ENCODE peak calls at places on chromosomes 12 and 14, in five cellular contexts. O is GM20000, E is HFF-Myc, T is A549, B is thoracic aorta. K is an unnamed sample.

GRCh38 chr12:13968281-13968680 is 13.1 kb downstream of the GRIN2B start:
- DNase-seq in O (no peak), E (no peak), T (no peak), B (no peak), K (no peak)

GRCh38 chr12:130335517-130336392 is 1.9 kb upstream of the PIWIL1 start:
- DNase-seq in O (peak), E (peak), T (peak), B (no peak), K (peak)

GRCh38 chr14:72781476-72782181 is 112.3 kb downstream of the DPF3 start:
- DNase-seq in O (no peak), E (no peak), T (peak), B (no peak), K (no peak)

GRCh38 chr12:31353730-31354708 is 28.1 kb upstream of the SINHCAF start:
- DNase-seq in O (no peak), E (no peak), T (no peak), B (no peak), K (no peak)

GRCh38 chr12:65300679-65301349 is 22.3 kb downstream of the MSRB3 start:
- DNase-seq in O (no peak), E (no peak), T (peak), B (no peak), K (no peak)

GRCh38 chr12:132475304-132476037 is 14.5 kb upstream of the FBRSL1 start:
- DNase-seq in O (no peak), E (no peak), T (no peak), B (no peak), K (no peak)

GRCh38 chr12:69254046-69254445 is 14.7 kb downstream of the CPSF6 start:
- DNase-seq in O (peak), E (no peak), T (peak), B (no peak), K (no peak)

GRCh38 chr12:108350511-108350910 is 11.4 kb upstream of the CMKLR1 start:
- DNase-seq in O (no peak), E (no peak), T (no peak), B (no peak), K (no peak)

GRCh38 chr14:55938249-55938791 is 179.9 kb upstream of the PELI2 start:
- DNase-seq in O (no peak), E (peak), T (no peak), B (no peak), K (no peak)

GRCh38 chr12:13472690-13473089 is 276.2 kb downstream of the EMP1 start:
- DNase-seq in O (peak), E (no peak), T (no peak), B (no peak), K (no peak)

GRCh38 chr12:69553626-69554248 is 31.5 kb upstream of the CCT2 start:
- DNase-seq in O (peak), E (no peak), T (no peak), B (no peak), K (no peak)

GRCh38 chr12:80937391-80938238 is at the start of gene LIN7A:
- DNase-seq in O (peak), E (no peak), T (peak), B (no peak), K (no peak)

GRCh38 chr12:91215940-91216454 is 33.4 kb upstream of the DCN start:
- DNase-seq in O (no peak), E (no peak), T (no peak), B (no peak), K (no peak)

GRCh38 chr12:3130053-3130805 is 53.0 kb downstream of the TSPAN9 start:
- DNase-seq in O (no peak), E (no peak), T (no peak), B (no peak), K (no peak)

GRCh38 chr12:124581299-124581698 is 13.9 kb upstream of the NCOR2 start:
- DNase-seq in O (no peak), E (no peak), T (no peak), B (no peak), K (no peak)

GRCh38 chr14:66196670-66197069 is 289.5 kb upstream of the CCDC196 start:
- DNase-seq in O (no peak), E (no peak), T (no peak), B (no peak), K (no peak)

GRCh38 chr12:130715996-130716917 is at the start of gene RIMBP2:
- DNase-seq in O (no peak), E (no peak), T (no peak), B (no peak), K (no peak)

GRCh38 chr14:54343276-54344121 is 53.3 kb upstream of the CDKN3 start:
- DNase-seq in O (no peak), E (peak), T (no peak), B (no peak), K (no peak)

GRCh38 chr12:62537544-62537943 is 70.9 kb downstream of the MON2 start:
- DNase-seq in O (no peak), E (no peak), T (no peak), B (no peak), K (no peak)

GRCh38 chr12:75766263-75767160 is 255.1 kb upstream of the KRR1 start:
- DNase-seq in O (no peak), E (no peak), T (peak), B (no peak), K (no peak)

GRCh38 chr12:28698541-28698940 is 450.5 kb upstream of the FAR2 start:
- DNase-seq in O (no peak), E (no peak), T (no peak), B (no peak), K (no peak)

GRCh38 chr14:75306917-75307699 is 28.5 kb downstream of the FOS start:
- DNase-seq in O (peak), E (no peak), T (peak), B (no peak), K (no peak)

GRCh38 chr12:75933136-75933535 is 98.4 kb downstream of the PHLDA1 start:
- DNase-seq in O (no peak), E (no peak), T (peak), B (no peak), K (no peak)

GRCh38 chr12:53221203-53222076 is 10.6 kb downstream of the RARG start:
- DNase-seq in O (peak), E (no peak), T (peak), B (no peak), K (no peak)

GRCh38 chr14:95597784-95598204 is 62.9 kb downstream of the GLRX5 start:
- DNase-seq in O (peak), E (peak), T (no peak), B (no peak), K (no peak)

GRCh38 chr12:110015132-110015531 is 15.9 kb downstream of the ANKRD13A start:
- DNase-seq in O (no peak), E (no peak), T (no peak), B (no peak), K (no peak)

GRCh38 chr14:74413622-74414021 is 12.4 kb downstream of the SYNDIG1L start:
- DNase-seq in O (no peak), E (no peak), T (no peak), B (no peak), K (no peak)

GRCh38 chr12:92619730-92620684 is 82.8 kb upstream of the PLEKHG7 start:
- DNase-seq in O (no peak), E (no peak), T (no peak), B (no peak), K (no peak)

GRCh38 chr12:224330-224729 is 10.4 kb upstream of the SLC6A12 start:
- DNase-seq in O (no peak), E (no peak), T (no peak), B (no peak), K (no peak)

GRCh38 chr12:41008472-41008871 is 179.6 kb upstream of the PDZRN4 start:
- DNase-seq in O (no peak), E (no peak), T (no peak), B (no peak), K (no peak)

GRCh38 chr12:27505771-27506170 is 18.2 kb upstream of the PPFIBP1 start:
- DNase-seq in O (no peak), E (no peak), T (no peak), B (no peak), K (no peak)

GRCh38 chr12:79366374-79366773 is 324.4 kb downstream of the PAWR start:
- DNase-seq in O (no peak), E (no peak), T (no peak), B (no peak), K (no peak)

GRCh38 chr12:94326727-94327126 is 132.9 kb downstream of the CEP83 start:
- DNase-seq in O (no peak), E (peak), T (no peak), B (no peak), K (no peak)

GRCh38 chr12:94326234-94326633 is 133.4 kb downstream of the CEP83 start:
- DNase-seq in O (no peak), E (no peak), T (no peak), B (no peak), K (no peak)

GRCh38 chr12:94327819-94328218 is 131.8 kb downstream of the CEP83 start:
- DNase-seq in O (no peak), E (no peak), T (no peak), B (no peak), K (no peak)

DNA sequence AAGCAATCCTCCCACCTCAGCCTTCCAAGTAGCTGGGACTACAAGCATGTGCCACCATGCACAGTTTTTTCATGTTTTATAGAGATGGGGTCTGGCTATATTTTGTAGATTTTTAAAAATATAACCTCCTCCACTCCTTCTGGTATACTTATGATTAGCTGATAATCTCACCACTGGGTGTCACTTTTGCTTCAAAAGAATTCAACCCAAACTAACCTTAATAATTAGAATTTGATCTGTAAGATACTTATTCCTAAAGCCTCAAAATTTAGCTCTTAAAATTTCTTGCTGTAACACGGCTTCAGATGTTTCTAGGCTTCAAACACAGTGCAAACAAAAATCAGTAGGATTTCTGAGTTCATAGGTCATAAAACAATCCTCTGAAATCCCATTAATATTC is 130.3 kb downstream of the CEP83 start:
- DNase-seq in O (no peak), E (no peak), T (no peak), B (no peak), K (no peak)
- TF ChIP-seq CTCF in O (no peak), E (no peak), T (peak), B (no peak), K (peak)

GRCh38 chr14:69803753-69804152 is 6.7 kb upstream of the SLC10A1 start:
- DNase-seq in O (no peak), E (no peak), T (peak), B (no peak), K (no peak)
- TF ChIP-seq CTCF in O (no peak), E (no peak), T (no peak), B (no peak), K (no peak)

GRCh38 chr12:45743247-45743646 is 13.7 kb downstream of the ARID2 start:
- DNase-seq in O (no peak), E (no peak), T (no peak), B (no peak), K (no peak)
- TF ChIP-seq CTCF in O (no peak), E (no peak), T (no peak), B (no peak), K (no peak)

GRCh38 chr14:90193925-90194324 is 62.4 kb upstream of the PSMC1 start:
- DNase-seq in O (no peak), E (no peak), T (no peak), B (no peak), K (no peak)
- TF ChIP-seq CTCF in O (peak), E (peak), T (peak), B (no peak), K (peak)

GRCh38 chr14:68862954-68863594 is 70.2 kb upstream of the ZFP36L1 start:
- DNase-seq in O (peak), E (peak), T (peak), B (no peak), K (peak)
- TF ChIP-seq CTCF in O (peak), E (peak), T (peak), B (peak), K (peak)

DNA sequence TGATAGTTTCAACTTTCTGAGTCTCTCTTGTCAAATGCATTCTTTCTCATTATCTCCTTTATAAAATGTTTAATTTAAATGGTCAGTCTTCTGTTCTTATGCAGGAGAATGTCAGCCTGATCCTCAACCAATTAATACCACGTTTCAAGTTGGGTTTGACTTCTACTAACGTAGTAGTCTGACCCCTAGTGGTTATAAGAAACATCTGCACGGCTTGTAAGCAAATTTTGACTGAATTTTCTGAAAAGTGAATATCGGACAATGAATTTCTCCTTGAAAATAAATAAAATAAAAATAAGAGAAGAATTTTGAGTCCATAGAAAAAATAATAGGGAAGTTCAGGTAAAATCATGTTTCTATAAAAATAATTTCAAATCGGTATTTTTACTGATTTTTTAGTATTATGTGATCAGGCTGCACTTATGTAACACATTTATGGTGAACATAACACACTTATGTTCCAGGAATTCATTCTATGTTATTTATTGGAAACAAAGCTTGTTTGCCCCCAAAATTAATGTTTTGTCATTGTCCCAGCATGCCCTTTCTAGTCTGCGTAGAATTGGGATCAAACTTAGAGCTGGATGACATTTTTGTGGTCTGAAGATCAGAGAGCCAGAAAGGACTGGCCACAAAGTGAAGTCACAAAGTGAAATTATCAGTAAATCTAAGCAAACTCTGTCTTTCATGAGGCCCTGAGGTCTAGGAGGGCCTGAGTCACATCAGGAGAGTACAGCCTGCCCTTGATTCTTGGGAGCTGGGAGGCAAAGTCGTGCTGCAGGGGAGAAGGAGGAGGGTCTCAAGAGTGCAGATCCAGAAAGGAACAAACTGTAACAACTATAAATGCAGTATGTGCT is 101.2 kb upstream of the STXBP6 start:
- DNase-seq in O (peak), E (peak), T (peak), B (no peak), K (no peak)
- TF ChIP-seq CTCF in O (peak), E (peak), T (peak), B (peak), K (peak)

GRCh38 chr14:103533137-103533998 is 4.4 kb downstream of the TRMT61A start:
- DNase-seq in O (no peak), E (no peak), T (no peak), B (no peak), K (no peak)
- TF ChIP-seq CTCF in O (no peak), E (no peak), T (no peak), B (no peak), K (no peak)

DNA sequence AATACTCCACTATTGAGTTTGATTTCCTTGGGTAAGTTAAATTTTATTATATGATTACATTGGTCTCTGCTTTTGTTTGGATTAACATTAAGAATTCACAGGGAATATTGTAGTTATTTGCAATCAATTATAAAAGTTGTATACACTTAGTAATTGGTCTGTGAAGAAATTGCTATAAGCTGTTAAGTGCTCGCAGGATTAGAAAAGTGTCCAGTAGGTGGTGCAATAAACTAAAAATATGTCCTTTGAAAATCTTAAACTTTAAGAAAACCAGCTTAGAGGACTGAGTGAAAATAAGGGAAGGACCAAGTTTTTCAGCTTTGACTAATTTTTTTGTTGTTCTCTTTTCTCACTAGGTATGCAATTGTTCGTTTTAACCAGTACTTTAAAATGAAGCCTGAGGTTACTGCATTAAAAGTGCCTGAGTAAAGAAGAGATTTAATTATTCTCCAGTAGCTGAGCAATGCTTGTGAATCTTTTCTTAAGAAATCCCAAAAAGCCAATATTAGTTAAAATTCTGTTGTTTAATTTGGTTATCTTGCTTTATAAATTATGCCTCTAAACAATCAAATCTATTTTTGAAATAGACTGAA is 59.7 kb downstream of the ETNK1 start:
- DNase-seq in O (peak), E (no peak), T (no peak), B (no peak), K (no peak)
- TF ChIP-seq CTCF in O (peak), E (peak), T (peak), B (peak), K (peak)